ENCODE peak calls at places on chromosomes 3 and 15, in ten cellular contexts. P, H, F, T, Y, U, I, S, Q and L are unnamed samples.

GRCh38 chr3:29344986-29345385 is 64.1 kb downstream of the RBMS3 start:
- DNase-seq in H (no peak), Y (no peak), U (no peak), I (no peak), F (no peak), T (no peak), Q (no peak), P (no peak), S (no peak), L (no peak)

GRCh38 chr15:74958320-74958907 is 1.8 kb upstream of the RPP25 start:
- DNase-seq in U (peak), I (no peak), H (no peak), F (no peak), T (peak), Y (peak), P (peak), Q (no peak), S (no peak), L (no peak)

GRCh38 chr3:49611714-49612113 is 57.4 kb downstream of the BSN start:
- DNase-seq in I (no peak), Q (no peak), P (no peak), S (no peak), T (peak), Y (no peak), U (no peak), F (peak), H (no peak), L (no peak)

GRCh38 chr3:187314176-187314575 is 22.6 kb upstream of the MASP1 start:
- DNase-seq in T (no peak), U (no peak), P (no peak), I (no peak), Y (no peak), H (no peak), F (no peak), Q (no peak), S (no peak), L (no peak)

GRCh38 chr15:63185206-63185605 is 4.2 kb upstream of the RAB8B start:
- DNase-seq in Y (no peak), P (no peak), S (no peak), U (no peak), I (no peak), H (no peak), F (no peak), Q (no peak), T (peak), L (no peak)

GRCh38 chr3:183306798-183307671 is 54.0 kb downstream of the B3GNT5 start:
- DNase-seq in Q (no peak), P (no peak), H (no peak), T (peak), Y (peak), I (no peak), S (peak), U (peak), F (peak), L (no peak)

GRCh38 chr15:77819271-77819806 is 186.6 kb upstream of the LINGO1 start:
- DNase-seq in Q (no peak), Y (no peak), H (no peak), T (no peak), P (peak), I (peak), F (no peak), U (no peak), S (no peak), L (peak)

GRCh38 chr3:37250435-37250834 is 76.1 kb upstream of the LRRFIP2 start:
- DNase-seq in H (no peak), T (no peak), Q (no peak), F (peak), Y (no peak), S (no peak), I (no peak), P (no peak), U (no peak), L (no peak)

GRCh38 chr15:44385344-44385942 is 42.0 kb upstream of the CTDSPL2 start:
- DNase-seq in P (no peak), Q (no peak), U (no peak), T (peak), I (no peak), F (no peak), H (no peak), S (no peak), Y (no peak), L (no peak)

GRCh38 chr3:108528459-108529231 is 18.2 kb upstream of the MYH15 start:
- DNase-seq in T (no peak), Y (no peak), P (no peak), H (no peak), I (no peak), U (no peak), F (no peak), S (peak), Q (no peak), L (no peak)

GRCh38 chr15:31367021-31367729 is 40.5 kb downstream of the KLF13 start:
- DNase-seq in Y (no peak), S (no peak), P (no peak), T (no peak), U (no peak), I (no peak), F (no peak), Q (no peak), H (no peak), L (no peak)

GRCh38 chr3:32310336-32310735 is 71.9 kb downstream of the CMTM8 start:
- DNase-seq in H (no peak), Y (no peak), I (no peak), S (no peak), T (no peak), Q (no peak), P (no peak), F (no peak), U (no peak), L (no peak)

GRCh38 chr3:71121429-71122167 is 461.9 kb downstream of the FOXP1 start:
- DNase-seq in P (no peak), H (no peak), U (no peak), Y (no peak), F (no peak), I (no peak), Q (no peak), S (no peak), T (no peak), L (no peak)

GRCh38 chr3:64422192-64422591 is 196.9 kb upstream of the PRICKLE2 start:
- DNase-seq in P (no peak), S (peak), Y (no peak), H (no peak), U (no peak), Q (no peak), F (no peak), T (no peak), I (no peak), L (no peak)

GRCh38 chr15:49490963-49491362 is 67.9 kb downstream of the FGF7 start:
- DNase-seq in T (peak), Y (no peak), Q (no peak), U (no peak), S (peak), H (no peak), F (no peak), I (no peak), P (no peak), L (no peak)

GRCh38 chr3:109224333-109224732 is 87.8 kb downstream of the C3orf85 start:
- DNase-seq in T (peak), S (no peak), I (no peak), Q (no peak), U (peak), H (no peak), F (no peak), Y (no peak), P (no peak), L (no peak)

GRCh38 chr3:62318752-62319569 is 54.4 kb downstream of the FEZF2 start:
- DNase-seq in T (peak), S (peak), Q (peak), F (peak), H (peak), U (peak), P (peak), Y (peak), I (peak), L (peak)

GRCh38 chr3:156762631-156763185 is 63.4 kb upstream of the LEKR1 start:
- DNase-seq in F (peak), H (no peak), I (no peak), Q (peak), P (no peak), S (peak), T (peak), Y (no peak), U (no peak), L (no peak)

GRCh38 chr3:23763040-23763477 is 42.7 kb upstream of the UBE2E1 start:
- DNase-seq in H (no peak), T (peak), P (peak), Q (no peak), U (no peak), F (peak), I (no peak), Y (peak), S (peak), L (no peak)

DNA sequence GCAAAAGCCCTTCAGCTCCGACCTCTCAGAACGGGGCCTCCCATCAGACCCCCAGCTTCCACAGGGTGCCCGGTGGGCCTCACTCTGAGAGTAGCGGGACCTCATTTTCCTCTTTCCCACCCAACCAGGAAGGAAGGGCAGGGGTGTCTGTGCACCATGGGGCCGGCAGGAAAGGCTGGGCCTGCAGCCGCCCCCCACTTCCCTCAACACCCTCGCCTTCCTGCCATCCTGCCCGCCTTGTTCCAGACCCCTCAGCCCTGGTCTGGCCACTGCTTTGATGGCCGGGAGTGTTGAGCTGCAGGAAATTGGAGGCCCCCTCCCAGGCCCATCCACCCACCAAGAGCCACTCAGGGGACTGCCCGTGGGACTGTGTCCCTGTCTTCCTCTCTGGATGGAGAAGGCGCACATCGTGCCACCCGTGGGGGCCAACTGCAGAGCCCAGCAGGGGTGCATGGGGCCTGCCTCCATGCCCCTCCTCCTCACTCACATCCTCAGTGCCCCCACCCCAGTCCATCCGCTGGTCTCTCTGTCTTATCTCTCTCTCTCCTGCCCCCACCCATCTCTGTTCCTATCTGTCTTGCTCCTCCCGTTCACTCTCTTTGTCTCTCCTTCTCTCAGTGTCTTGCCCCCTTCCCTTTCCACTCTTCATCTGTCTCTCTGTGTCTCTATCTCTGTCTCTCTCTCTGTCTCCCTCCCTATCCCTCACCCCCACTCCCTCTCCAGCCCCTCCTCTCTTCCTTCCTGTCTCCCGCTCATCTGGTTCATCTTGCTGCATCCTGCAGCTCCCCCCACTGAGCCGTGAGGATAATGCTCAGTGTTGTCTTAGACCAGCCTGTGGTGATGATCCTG is 1.8 kb upstream of the PLXND1 start:
- DNase-seq in T (peak), F (no peak), S (peak), H (no peak), P (no peak), I (no peak), Y (no peak), Q (no peak), U (no peak), L (no peak)
- TF ChIP-seq CTCF in T (peak), F (no peak), S (peak), H (no peak), P (no peak), I (no peak), Y (peak), Q (peak), U (no peak), L (peak)

GRCh38 chr3:136699271-136699828 is 52.8 kb downstream of the STAG1 start:
- DNase-seq in P (no peak), H (no peak), U (no peak), Y (no peak), Q (no peak), I (no peak), F (no peak), S (no peak), T (peak), L (no peak)

GRCh38 chr3:136703429-136703828 is 48.7 kb downstream of the STAG1 start:
- DNase-seq in S (no peak), F (peak), U (no peak), I (no peak), Y (no peak), H (no peak), Q (no peak), T (peak), P (no peak), L (no peak)

GRCh38 chr3:136694321-136694720 is 57.9 kb downstream of the STAG1 start:
- DNase-seq in F (no peak), U (no peak), P (no peak), S (no peak), H (no peak), Y (no peak), T (no peak), Q (no peak), I (no peak), L (no peak)

DNA sequence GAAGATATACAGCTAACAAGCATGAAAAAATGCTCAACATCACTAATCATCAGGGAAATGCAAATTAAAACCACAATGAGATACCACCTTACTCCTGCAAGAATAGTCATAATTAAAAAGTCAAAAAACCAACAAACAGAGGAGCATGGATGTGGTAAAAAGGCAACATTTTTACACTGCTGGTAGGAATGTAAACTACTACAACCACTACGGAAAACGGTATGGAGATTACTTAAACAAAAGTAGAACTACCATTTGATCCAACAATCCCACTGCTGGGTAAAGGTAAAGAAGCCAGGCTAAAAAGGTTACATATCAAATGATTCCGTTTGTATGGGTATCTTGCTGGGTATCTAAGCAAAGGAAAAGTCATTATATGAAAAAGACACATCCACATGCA is 53.8 kb downstream of the STAG1 start:
- DNase-seq in T (no peak), U (no peak), H (no peak), Q (no peak), I (no peak), P (no peak), F (no peak), Y (no peak), S (no peak), L (no peak)
- TF ChIP-seq CTCF in T (no peak), U (no peak), H (no peak), Q (no peak), I (no peak), P (no peak), F (no peak), Y (no peak), S (peak), L (no peak)

GRCh38 chr3:16069149-16069922 is 105.1 kb upstream of the GALNT15 start:
- DNase-seq in I (no peak), P (no peak), H (peak), Q (peak), F (peak), U (no peak), T (peak), Y (no peak), S (peak), L (no peak)

GRCh38 chr3:16066975-16067374 is 107.5 kb upstream of the GALNT15 start:
- DNase-seq in Y (no peak), Q (peak), I (no peak), T (peak), U (no peak), H (no peak), S (peak), F (peak), P (no peak), L (no peak)

GRCh38 chr3:16066545-16066944 is 107.9 kb upstream of the GALNT15 start:
- DNase-seq in H (no peak), I (no peak), Y (no peak), F (no peak), S (no peak), U (no peak), T (no peak), P (no peak), Q (no peak), L (no peak)

GRCh38 chr3:16070707-16071106 is 103.8 kb upstream of the GALNT15 start:
- DNase-seq in S (no peak), F (no peak), Y (no peak), Q (no peak), I (no peak), P (no peak), U (no peak), T (no peak), H (no peak), L (no peak)

GRCh38 chr3:16067837-16068471 is 106.5 kb upstream of the GALNT15 start:
- DNase-seq in Q (no peak), F (no peak), T (no peak), P (no peak), I (no peak), H (peak), U (no peak), S (no peak), Y (no peak), L (no peak)
- TF ChIP-seq CTCF in Q (no peak), F (no peak), T (no peak), P (no peak), I (no peak), H (no peak), U (no peak), S (no peak), Y (no peak), L (no peak)

GRCh38 chr3:149909923-149910322 is 60.8 kb downstream of the PFN2 start:
- DNase-seq in F (no peak), U (no peak), Q (no peak), T (no peak), I (no peak), Y (no peak), H (no peak), P (no peak), S (no peak), L (no peak)
- TF ChIP-seq CTCF in F (no peak), U (no peak), Q (no peak), T (no peak), I (no peak), Y (no peak), H (no peak), P (no peak), S (no peak), L (no peak)

GRCh38 chr3:30606301-30607031 is at the start of gene TGFBR2:
- DNase-seq in H (peak), I (peak), Q (peak), P (peak), S (peak), F (peak), T (peak), U (peak), Y (peak), L (no peak)
- TF ChIP-seq CTCF in H (peak), I (no peak), Q (peak), P (no peak), S (no peak), F (no peak), T (peak), U (no peak), Y (no peak), L (no peak)

GRCh38 chr15:39582286-39582976 is 1.6 kb downstream of the THBS1 start:
- DNase-seq in F (no peak), I (no peak), T (peak), H (no peak), Q (peak), U (no peak), Y (no peak), P (no peak), S (peak), L (no peak)

GRCh38 chr15:39579487-39580116 is 1.3 kb upstream of the THBS1 start:
- DNase-seq in I (peak), T (peak), Y (peak), U (peak), S (peak), Q (peak), H (peak), P (peak), F (peak), L (no peak)

GRCh38 chr15:39581501-39582285 is 814 bp downstream of the THBS1 start:
- DNase-seq in S (peak), H (peak), F (no peak), U (peak), Q (peak), Y (peak), P (peak), I (no peak), T (peak), L (no peak)

GRCh38 chr15:39580117-39580629 is 706 bp upstream of the THBS1 start:
- DNase-seq in T (peak), U (peak), Y (peak), I (peak), Q (peak), H (peak), P (peak), S (peak), F (peak), L (peak)

DNA sequence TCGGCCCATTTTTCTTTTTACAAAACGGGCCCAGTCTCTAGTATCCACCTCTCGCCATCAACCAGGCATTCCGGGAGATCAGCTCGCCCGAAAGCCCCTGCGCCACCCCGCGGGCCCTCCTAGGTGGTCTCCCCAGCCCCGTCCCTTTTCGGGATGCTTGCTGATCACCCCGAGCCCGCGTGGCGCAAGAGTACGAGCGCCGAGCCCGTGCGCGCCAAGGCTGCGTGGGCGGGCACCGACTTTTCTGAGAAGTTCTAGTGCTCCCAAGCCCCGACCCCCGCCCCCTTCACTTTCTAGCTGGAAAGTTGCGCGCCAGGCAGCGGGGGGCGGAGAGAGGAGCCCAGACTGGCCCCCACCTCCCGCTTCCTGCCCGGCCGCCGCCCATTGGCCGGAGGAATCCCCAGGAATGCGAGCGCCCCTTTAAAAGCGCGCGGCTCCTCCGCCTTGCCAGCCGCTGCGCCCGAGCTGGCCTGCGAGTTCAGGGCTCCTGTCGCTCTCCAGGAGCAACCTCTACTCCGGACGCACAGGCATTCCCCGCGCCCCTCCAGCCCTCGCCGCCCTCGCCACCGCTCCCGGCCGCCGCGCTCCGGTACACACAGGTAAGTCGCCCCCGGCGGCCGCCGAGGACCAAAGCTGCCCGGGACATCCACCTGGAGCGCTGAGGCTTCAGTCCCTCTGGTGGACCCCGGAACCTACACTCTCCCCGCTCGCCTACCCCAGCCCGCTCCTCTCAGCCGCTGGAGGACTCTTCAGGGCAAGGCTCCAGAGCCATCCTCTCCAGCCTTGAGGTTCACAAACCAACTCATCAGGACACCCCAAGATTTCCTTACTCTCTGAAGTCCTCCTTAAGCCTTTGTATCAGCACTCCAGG is at the start of gene THBS1:
- DNase-seq in S (peak), Y (peak), T (peak), P (peak), H (peak), I (peak), Q (peak), F (peak), U (peak), L (no peak)
- TF ChIP-seq CTCF in S (no peak), Y (no peak), T (no peak), P (no peak), H (no peak), I (no peak), Q (no peak), F (no peak), U (no peak), L (no peak)

DNA sequence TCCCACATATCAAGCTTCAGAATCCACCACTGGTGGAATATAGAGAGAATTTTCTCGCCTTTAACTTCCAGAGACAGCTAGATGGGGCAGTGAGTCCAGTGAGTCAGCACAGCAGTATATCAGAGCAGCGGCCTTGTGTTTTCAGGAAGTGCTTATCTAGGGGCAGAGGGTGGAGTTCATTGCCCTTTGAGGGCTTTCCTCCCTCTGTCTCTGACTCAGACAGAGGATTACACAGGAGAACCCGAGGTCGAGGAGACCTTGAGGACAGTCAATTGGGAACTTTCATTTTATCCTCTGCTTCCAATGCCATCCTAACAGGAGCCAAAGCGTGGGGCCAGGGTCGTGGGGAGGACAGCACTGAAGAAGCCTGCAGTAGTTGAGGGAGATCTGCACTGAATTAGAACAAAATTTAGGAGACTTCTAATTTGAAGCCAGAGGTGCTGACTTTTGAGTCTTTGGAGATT is 109.6 kb upstream of the UMPS start:
- DNase-seq in Y (peak), P (no peak), I (no peak), U (peak), F (peak), Q (no peak), T (peak), S (peak), H (no peak), L (no peak)
- TF ChIP-seq CTCF in Y (no peak), P (no peak), I (no peak), U (no peak), F (no peak), Q (no peak), T (peak), S (peak), H (no peak), L (no peak)